ENCODE peak calls at places on chromosomes 6 and 20, in four cellular contexts. N, B, M and W are unnamed samples.
A peak's percentile ranks its signal among the peaks of the same experiment; 100 is the strongest.

GRCh38 chr20:11304811-11305210 is 612.9 kb upstream of the BTBD3 start:
- DNase-seq in M (no peak), B (no peak), N (no peak), W (no peak)

GRCh38 chr6:144158133-144158532 is 7.8 kb downstream of the STX11 start:
- DNase-seq in M (peak; percentile 97), N (no peak), B (peak; percentile 32), W (no peak)

GRCh38 chr20:33862709-33863403 is 51.7 kb downstream of the CHMP4B start:
- DNase-seq in B (peak; percentile 94), M (peak; percentile 90), N (no peak), W (no peak)

GRCh38 chr6:43007126-43007525 is 6.6 kb downstream of the MEA1 start:
- DNase-seq in M (no peak), B (no peak), N (no peak), W (no peak)

GRCh38 chr6:164210323-164210722 is 795.8 kb downstream of the QKI start:
- DNase-seq in N (no peak), B (no peak), M (no peak), W (no peak)

GRCh38 chr20:33372993-33373441 is 28.3 kb downstream of the CDK5RAP1 start:
- DNase-seq in N (no peak), M (peak; percentile 3), B (no peak), W (no peak)

GRCh38 chr6:170032706-170033309 is 258.1 kb downstream of the DLL1 start:
- DNase-seq in M (no peak), B (no peak), N (no peak), W (no peak)

GRCh38 chr6:48744948-48745347 is 634.0 kb upstream of the PTCHD4 start:
- DNase-seq in N (no peak), M (peak; percentile 58), B (no peak), W (no peak)

GRCh38 chr20:51400051-51400926 is 142.2 kb downstream of the NFATC2 start:
- DNase-seq in M (no peak), N (no peak), B (no peak), W (no peak)

GRCh38 chr6:79635179-79635578 is 4.0 kb downstream of the SH3BGRL2 start:
- DNase-seq in N (no peak), B (no peak), M (peak; percentile 29), W (no peak)

GRCh38 chr6:37819802-37820712 is 530 bp downstream of the ZFAND3 start:
- DNase-seq in B (peak; percentile 48), N (peak; percentile 10), M (peak; percentile 84), W (peak; percentile 11)

GRCh38 chr6:135183532-135184440 is 2.7 kb downstream of the MYB start:
- DNase-seq in M (peak; percentile 57), N (no peak), B (peak; percentile 43), W (no peak)

GRCh38 chr20:9200620-9201019 is 131.7 kb downstream of the PLCB4 start:
- DNase-seq in B (peak; percentile 15), M (peak; percentile 72), N (no peak), W (no peak)

GRCh38 chr6:158033077-158033750 is 51.6 kb downstream of the SYNJ2 start:
- DNase-seq in M (no peak), N (no peak), B (no peak), W (no peak)

GRCh38 chr20:39661833-39662232 is 699.7 kb downstream of the DHX35 start:
- DNase-seq in N (no peak), M (peak; percentile 1), B (no peak), W (no peak)

GRCh38 chr6:146355521-146356100 is 188.0 kb upstream of the RAB32 start:
- DNase-seq in M (no peak), B (no peak), N (no peak), W (no peak)